ENCODE peak calls at places on chromosome 5, in four cellular contexts. B is AG04450, N is uterus, D is heart left ventricle. L is an unnamed sample.

GRCh38 chr5:73311291-73312110 is 137.1 kb downstream of the FOXD1 start:
- DNase-seq in B (peak), N (no peak), D (no peak), L (no peak)

GRCh38 chr5:71924980-71925379 is 182.3 kb upstream of the MAP1B start:
- DNase-seq in B (no peak), N (no peak), D (no peak), L (no peak)

GRCh38 chr5:167912944-167913343 is 378.5 kb upstream of the WWC1 start:
- DNase-seq in B (no peak), N (no peak), D (no peak), L (no peak)

GRCh38 chr5:145637396-145637795 is 197.7 kb downstream of the PRELID2 start:
- DNase-seq in B (no peak), N (no peak), D (no peak), L (no peak)

GRCh38 chr5:1037671-1038416 is 29.2 kb downstream of the NKD2 start:
- DNase-seq in B (no peak), N (no peak), D (no peak), L (no peak)

GRCh38 chr5:173020154-173020581 is 36.0 kb upstream of the CREBRF start:
- DNase-seq in B (no peak), N (no peak), D (no peak), L (no peak)

GRCh38 chr5:149730620-149731331 is 666 bp downstream of the PPARGC1B start:
- DNase-seq in B (no peak), N (peak), D (peak), L (peak)

GRCh38 chr5:133824661-133825254 is 143.7 kb downstream of the C5orf15 start:
- DNase-seq in B (no peak), N (no peak), D (no peak), L (no peak)

GRCh38 chr5:67094476-67095300 is 101.9 kb downstream of the CD180 start:
- DNase-seq in B (peak), N (peak), D (no peak), L (no peak)

GRCh38 chr5:58481066-58481676 is 10.1 kb upstream of the GAPT start:
- DNase-seq in B (no peak), N (no peak), D (no peak), L (no peak)

GRCh38 chr5:58481828-58482227 is 9.4 kb upstream of the GAPT start:
- DNase-seq in B (no peak), N (no peak), D (no peak), L (no peak)

GRCh38 chr5:58482536-58482935 is 8.7 kb upstream of the GAPT start:
- DNase-seq in B (no peak), N (no peak), D (no peak), L (no peak)

GRCh38 chr5:58475404-58475803 is 15.5 kb upstream of the PLK2 start:
- DNase-seq in B (no peak), N (no peak), D (no peak), L (no peak)

GRCh38 chr5:58477760-58478159 is 13.5 kb upstream of the GAPT start:
- DNase-seq in B (no peak), N (no peak), D (no peak), L (no peak)
- TF ChIP-seq CTCF in B (peak), N (no peak), D (peak), L (no peak)

DNA sequence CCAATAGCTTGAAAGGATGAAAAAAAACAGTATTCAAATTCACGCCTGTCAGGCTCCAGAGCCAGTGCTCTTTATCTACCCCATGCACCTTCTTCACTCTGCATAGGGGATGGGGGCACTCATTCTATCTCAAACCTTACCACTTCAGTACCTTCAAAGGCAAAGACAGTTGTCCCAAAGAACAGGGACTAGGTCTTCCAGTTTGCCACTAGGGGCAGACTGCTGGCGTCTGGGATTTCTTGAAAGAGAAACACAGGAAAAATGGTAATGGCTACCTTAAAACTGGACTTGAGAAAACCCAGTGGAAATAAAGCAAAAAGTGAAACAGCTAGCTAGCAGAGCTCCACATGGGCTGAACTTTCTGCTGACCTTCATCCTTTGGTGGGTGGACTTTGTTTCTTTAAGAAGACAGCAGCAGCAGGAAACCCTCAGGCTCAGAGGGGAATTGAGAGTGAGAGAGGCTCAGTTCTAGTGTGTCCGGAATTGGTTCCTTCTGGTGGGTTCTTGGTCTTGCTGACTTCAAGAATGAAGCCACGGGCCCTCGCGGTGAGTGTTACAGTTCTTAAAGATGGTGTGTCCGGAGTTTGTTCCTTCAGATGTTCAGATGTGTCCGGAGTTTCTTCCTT is 41.0 kb upstream of the SLC36A1 start:
- DNase-seq in B (no peak), N (no peak), D (no peak), L (no peak)
- TF ChIP-seq CTCF in B (peak), N (peak), D (peak), L (peak)

GRCh38 chr5:157828949-157829639 is 29.9 kb downstream of the CLINT1 start:
- DNase-seq in B (no peak), N (no peak), D (no peak), L (no peak)
- TF ChIP-seq CTCF in B (peak), N (no peak), D (peak), L (peak)

DNA sequence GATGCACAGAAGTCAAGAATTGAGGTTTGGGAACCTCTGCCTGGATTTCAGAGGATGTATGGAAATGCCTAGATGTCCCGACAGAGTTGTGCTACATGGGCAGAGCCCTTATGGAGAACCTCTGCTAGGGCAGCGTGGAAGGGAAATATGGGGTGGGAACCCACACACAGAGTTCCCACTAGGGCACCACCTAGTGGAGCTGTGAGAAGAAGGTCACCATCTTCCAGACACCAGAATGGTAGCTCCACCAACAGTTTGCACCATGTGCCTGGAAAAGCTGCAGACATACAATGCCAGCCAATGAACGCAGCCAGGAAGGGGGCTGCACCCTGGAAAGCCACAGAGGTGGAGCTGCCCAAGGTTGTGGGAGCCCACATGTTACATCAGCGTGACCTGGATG is 104.5 kb downstream of the STK32A start:
- DNase-seq in B (no peak), N (no peak), D (no peak), L (no peak)
- TF ChIP-seq CTCF in B (peak), N (no peak), D (no peak), L (no peak)

GRCh38 chr5:6633469-6634326 is 458 bp downstream of the SRD5A1 start:
- DNase-seq in B (no peak), N (no peak), D (peak), L (peak)
- TF ChIP-seq CTCF in B (no peak), N (no peak), D (no peak), L (peak)

L was measured in neural crest cell.